ENCODE peak calls at places on chromosomes 13 and 19, in eight cellular contexts. M is endothelial cell of umbilical vein; H is CD4-positive, alpha-beta T cell; T is kidney epithelial cell; S is OCI-LY7; Y is AG04450; K is AG09319; J is AG09309. Q is an unnamed sample.
A peak's percentile ranks its signal among the peaks of the same experiment; 100 is the strongest.

GRCh38 chr13:105928901-105929300 is 606.6 kb downstream of the EFNB2 start:
- DNase-seq in M (no peak), H (no peak), K (no peak), T (no peak), J (no peak), S (no peak), Y (no peak), Q (no peak)

GRCh38 chr13:32695602-32696250 is 109.5 kb downstream of the PDS5B start:
- DNase-seq in K (no peak), J (no peak), Y (no peak), S (no peak), H (no peak), M (no peak), T (no peak), Q (no peak)

GRCh38 chr19:33098023-33098652 is 17.2 kb downstream of the GPATCH1 start:
- DNase-seq in K (no peak), M (no peak), H (no peak), T (peak; percentile 67), J (no peak), Y (no peak), S (no peak), Q (no peak)

GRCh38 chr13:99656843-99657506 is 155.7 kb downstream of the TM9SF2 start:
- DNase-seq in M (no peak), Y (no peak), J (no peak), S (no peak), K (no peak), T (no peak), H (no peak), Q (no peak)

GRCh38 chr19:33008738-33009137 is 36.7 kb downstream of the FAAP24 start:
- DNase-seq in Y (no peak), J (no peak), T (no peak), M (no peak), H (no peak), K (no peak), S (no peak), Q (no peak)

GRCh38 chr13:51814825-51815650 is 11.1 kb upstream of the DHRS12 start:
- DNase-seq in M (peak; percentile 63), T (no peak), H (peak; percentile 58), J (no peak), Y (no peak), K (no peak), S (peak; percentile 90), Q (peak; percentile 54)

GRCh38 chr13:30856004-30856790 is 49.9 kb upstream of the MEDAG start:
- DNase-seq in Y (no peak), T (no peak), K (no peak), M (no peak), H (no peak), S (no peak), J (no peak), Q (no peak)

GRCh38 chr13:65090191-65090590 is 2139.9 kb downstream of the PCDH9 start:
- DNase-seq in H (no peak), T (no peak), S (no peak), J (no peak), K (no peak), Y (no peak), M (no peak), Q (no peak)

GRCh38 chr19:46963093-46963734 is 56.4 kb upstream of the NPAS1 start:
- DNase-seq in K (peak; percentile 87), J (peak; percentile 94), M (peak; percentile 46), S (no peak), Y (peak; percentile 66), T (no peak), H (no peak), Q (no peak)

GRCh38 chr13:96822900-96823299 is 171.4 kb downstream of the OXGR1 start:
- DNase-seq in Y (no peak), K (no peak), M (peak; percentile 9), T (no peak), J (no peak), S (peak; percentile 5), H (no peak), Q (no peak)

GRCh38 chr13:34570954-34571353 is 371.1 kb upstream of the NBEA start:
- DNase-seq in H (no peak), T (no peak), M (no peak), S (no peak), Y (no peak), J (no peak), K (no peak), Q (no peak)

GRCh38 chr13:111114362-111115050 is 604 bp upstream of the ARHGEF7 start:
- DNase-seq in Y (no peak), H (no peak), K (no peak), M (peak; percentile 32), S (no peak), J (no peak), T (no peak), Q (peak; percentile 37)

GRCh38 chr19:54921082-54921481 is 15.1 kb downstream of the NCR1 start:
- DNase-seq in K (no peak), Y (no peak), T (no peak), J (no peak), M (no peak), H (no peak), S (no peak), Q (no peak)

GRCh38 chr13:110575322-110576069 is 14.0 kb upstream of the RAB20 start:
- DNase-seq in M (no peak), K (no peak), T (no peak), S (no peak), Y (no peak), H (no peak), J (no peak), Q (no peak)

GRCh38 chr19:33905937-33906577 is 109.4 kb downstream of the KCTD15 start:
- DNase-seq in K (no peak), M (peak; percentile 22), H (no peak), J (no peak), S (no peak), Y (no peak), T (no peak), Q (peak; percentile 64)

GRCh38 chr19:54462072-54462712 is 1.4 kb downstream of the LENG9 start:
- DNase-seq in J (no peak), K (no peak), T (no peak), M (peak; percentile 19), Y (no peak), S (no peak), H (no peak), Q (no peak)

GRCh38 chr13:59774511-59774911 is 389.2 kb downstream of the DIAPH3 start:
- DNase-seq in M (no peak), H (no peak), Y (peak; percentile 47), K (peak; percentile 38), T (no peak), S (no peak), J (peak; percentile 17), Q (no peak)

GRCh38 chr13:48009298-48009697 is 8.2 kb upstream of the SUCLA2 start:
- DNase-seq in H (no peak), Y (peak; percentile 13), J (peak; percentile 52), K (peak; percentile 65), T (peak; percentile 52), S (no peak), M (no peak), Q (no peak)

GRCh38 chr13:37701972-37702371 is 103.4 kb upstream of the POSTN start:
- DNase-seq in Y (peak; percentile 90), K (peak; percentile 49), J (peak; percentile 92), T (peak; percentile 87), H (no peak), M (peak; percentile 51), S (no peak), Q (no peak)

GRCh38 chr13:42064966-42065365 is 16.5 kb downstream of the DGKH start:
- DNase-seq in J (no peak), H (no peak), Y (no peak), K (no peak), S (no peak), T (no peak), M (no peak), Q (no peak)

GRCh38 chr19:13011653-13012389 is 16.5 kb downstream of the NFIX start:
- DNase-seq in K (no peak), T (no peak), Y (no peak), M (no peak), S (no peak), J (no peak), H (no peak), Q (no peak)
- TF ChIP-seq CTCF in K (no peak), T (no peak), Y (no peak), M (no peak), S (no peak), J (no peak), H (no peak), Q (no peak)

DNA sequence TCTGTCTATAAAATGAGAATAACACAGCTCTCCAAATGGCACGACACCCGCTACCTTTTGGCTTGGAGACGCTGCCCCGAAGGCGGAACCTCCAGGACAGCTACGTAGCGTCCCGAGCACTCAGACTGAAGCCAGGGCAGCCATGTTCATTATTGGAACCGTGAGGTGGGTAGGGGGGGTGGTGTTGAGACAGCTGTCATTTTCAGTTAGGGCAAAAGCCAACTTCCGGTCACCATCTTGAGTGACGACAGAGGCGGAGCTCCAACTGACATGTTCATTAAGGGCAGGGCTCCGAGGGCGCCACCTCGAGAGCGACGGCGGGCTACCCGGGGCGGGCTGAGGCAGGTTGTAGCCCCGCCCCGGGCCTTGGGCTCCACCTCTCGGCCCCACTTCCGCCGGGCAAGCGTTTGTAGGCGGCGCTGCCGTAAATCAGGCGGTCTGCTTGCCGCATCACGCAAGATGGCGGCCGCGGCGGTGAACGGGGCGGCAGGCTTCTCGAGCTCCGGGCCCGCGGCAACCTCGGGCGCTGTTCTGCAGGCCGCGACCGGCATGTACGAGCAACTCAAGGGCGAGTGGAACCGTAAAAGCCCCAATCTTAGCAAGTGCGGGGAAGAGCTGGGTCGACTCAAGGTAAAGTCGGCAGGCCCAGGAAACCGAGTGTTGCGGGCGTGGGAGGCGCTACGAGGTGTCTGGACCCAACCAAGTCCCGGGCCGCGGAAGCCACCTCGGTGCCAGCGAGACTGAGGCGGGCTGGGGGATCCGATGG is at the start of gene PSMD8:
- DNase-seq in S (peak; percentile 100), T (peak; percentile 96), K (peak; percentile 96), M (peak; percentile 99), J (peak; percentile 92), Y (peak; percentile 95), H (peak; percentile 98), Q (peak; percentile 94)
- TF ChIP-seq CTCF in S (peak; percentile 56), T (peak; percentile 17), K (peak; percentile 20), M (no peak), J (peak; percentile 22), Y (no peak), H (peak; percentile 19), Q (peak; percentile 42)

GRCh38 chr13:114143806-114144605 is 11.6 kb upstream of the RASA3 start:
- DNase-seq in J (no peak), T (peak; percentile 25), K (no peak), M (no peak), S (peak; percentile 78), H (peak; percentile 52), Y (no peak), Q (no peak)
- TF ChIP-seq CTCF in J (no peak), T (peak; percentile 54), K (no peak), M (no peak), S (peak; percentile 71), H (peak; percentile 56), Y (peak; percentile 35), Q (peak; percentile 60)

GRCh38 chr13:55244991-55245644 is 1895.6 kb upstream of the PRR20A start:
- DNase-seq in Y (no peak), M (no peak), T (no peak), H (no peak), K (no peak), S (no peak), J (no peak), Q (no peak)
- TF ChIP-seq CTCF in Y (no peak), M (no peak), T (peak; percentile 42), H (no peak), K (no peak), S (peak; percentile 36), J (no peak), Q (peak; percentile 70)

GRCh38 chr19:37583340-37583739 is 11.3 kb downstream of the ZNF571 start:
- DNase-seq in T (no peak), S (peak; percentile 13), J (no peak), Y (no peak), K (no peak), M (no peak), H (no peak), Q (no peak)
- TF ChIP-seq CTCF in T (no peak), S (peak; percentile 63), J (no peak), Y (no peak), K (no peak), M (no peak), H (no peak), Q (no peak)

Q was measured in progenitor cell of endocrine pancreas.